ENCODE peak calls at places on chromosomes 12 and 14, in four cellular contexts. T is breast epithelium, G is tibial nerve, F is A549. R is an unnamed sample.

GRCh38 chr14:94334837-94335236 is 11.7 kb upstream of the SERPINA6 start:
- DNase-seq in T (no peak), G (no peak), F (no peak), R (no peak)

GRCh38 chr12:130334937-130335336 is 2.8 kb upstream of the PIWIL1 start:
- DNase-seq in T (no peak), G (no peak), F (no peak), R (no peak)

GRCh38 chr14:92144708-92145107 is 22.9 kb downstream of the CPSF2 start:
- DNase-seq in T (no peak), G (no peak), F (no peak), R (no peak)

GRCh38 chr12:32650508-32650907 is 28.6 kb upstream of the DNM1L start:
- DNase-seq in T (no peak), G (no peak), F (no peak), R (no peak)

GRCh38 chr14:95421741-95422140 is 94.7 kb downstream of the SYNE3 start:
- DNase-seq in T (no peak), G (no peak), F (no peak), R (no peak)

GRCh38 chr12:132014092-132014914 is 64.6 kb downstream of the EP400 start:
- DNase-seq in T (no peak), G (no peak), F (no peak), R (no peak)

GRCh38 chr12:31355747-31356107 is 29.8 kb upstream of the SINHCAF start:
- DNase-seq in T (no peak), G (no peak), F (no peak), R (no peak)

GRCh38 chr12:79983492-79983891 is 48.6 kb upstream of the PPP1R12A start:
- DNase-seq in T (no peak), G (no peak), F (no peak), R (no peak)

GRCh38 chr14:64727551-64728071 is 23.4 kb downstream of the PLEKHG3 start:
- DNase-seq in T (no peak), G (no peak), F (no peak), R (peak)

GRCh38 chr14:89959853-89960493 is 4.2 kb downstream of the TDP1 start:
- DNase-seq in T (no peak), G (no peak), F (no peak), R (no peak)

GRCh38 chr12:6384499-6385436 is 806 bp downstream of the LTBR start:
- DNase-seq in T (no peak), G (no peak), F (no peak), R (no peak)

GRCh38 chr14:93230539-93230938 is 23.5 kb downstream of the UBR7 start:
- DNase-seq in T (no peak), G (no peak), F (no peak), R (no peak)

GRCh38 chr12:130862161-130862560 is 9.7 kb upstream of the RAN start:
- DNase-seq in T (no peak), G (no peak), F (no peak), R (no peak)

GRCh38 chr12:4855121-4855924 is 54.4 kb upstream of the KCNA1 start:
- DNase-seq in T (peak), G (no peak), F (peak), R (peak)

GRCh38 chr14:65496178-65496993 is 83.9 kb downstream of the FUT8 start:
- DNase-seq in T (no peak), G (no peak), F (no peak), R (no peak)

GRCh38 chr14:58270628-58271027 is 26.0 kb downstream of the PSMA3 start:
- DNase-seq in T (no peak), G (no peak), F (no peak), R (no peak)

GRCh38 chr14:66330218-66330617 is 156.0 kb upstream of the CCDC196 start:
- DNase-seq in T (no peak), G (no peak), F (no peak), R (no peak)

GRCh38 chr14:24179294-24179960 is 7.5 kb downstream of the REC8 start:
- DNase-seq in T (no peak), G (no peak), F (no peak), R (no peak)

GRCh38 chr12:93622485-93622884 is 50.0 kb downstream of the SOCS2 start:
- DNase-seq in T (no peak), G (no peak), F (no peak), R (no peak)

GRCh38 chr14:74977164-74977900 is 21.9 kb upstream of the PGF start:
- DNase-seq in T (no peak), G (no peak), F (no peak), R (no peak)

GRCh38 chr14:104091061-104091926 is 5.8 kb downstream of the ASPG start:
- DNase-seq in T (no peak), G (no peak), F (no peak), R (no peak)

GRCh38 chr12:106285993-106286392 is 16.5 kb upstream of the TCP11L2 start:
- DNase-seq in T (no peak), G (no peak), F (no peak), R (no peak)

GRCh38 chr14:72686101-72686500 is 207.8 kb downstream of the DPF3 start:
- DNase-seq in T (no peak), G (no peak), F (no peak), R (no peak)

GRCh38 chr12:58367041-58367440 is 425.7 kb downstream of the ATP23 start:
- DNase-seq in T (no peak), G (no peak), F (no peak), R (no peak)

GRCh38 chr14:64918216-64918615 is 4.0 kb downstream of the CHURC1 start:
- DNase-seq in T (no peak), G (no peak), F (no peak), R (no peak)

GRCh38 chr12:20476551-20476950 is 108.2 kb downstream of the PDE3A start:
- DNase-seq in T (no peak), G (no peak), F (no peak), R (no peak)

GRCh38 chr12:78680596-78680995 is 184.0 kb upstream of the SYT1 start:
- DNase-seq in T (no peak), G (no peak), F (no peak), R (no peak)

GRCh38 chr12:81288651-81289050 is 210.8 kb downstream of the ACSS3 start:
- DNase-seq in T (no peak), G (no peak), F (no peak), R (no peak)

GRCh38 chr12:57992001-57992400 is 50.6 kb downstream of the ATP23 start:
- DNase-seq in T (no peak), G (no peak), F (no peak), R (no peak)

GRCh38 chr12:32070370-32070769 is 36.3 kb upstream of the BICD1 start:
- DNase-seq in T (no peak), G (no peak), F (no peak), R (no peak)

GRCh38 chr12:10395390-10395998 is 5.7 kb upstream of the KLRK1 start:
- DNase-seq in T (peak), G (no peak), F (peak), R (peak)

GRCh38 chr14:95237121-95237876 is 80.0 kb upstream of the DICER1 start:
- DNase-seq in T (no peak), G (peak), F (no peak), R (no peak)

GRCh38 chr14:100165376-100165775 is 5.9 kb upstream of the DEGS2 start:
- DNase-seq in T (no peak), G (no peak), F (no peak), R (no peak)

GRCh38 chr14:99968156-99968920 is 96.9 kb upstream of the EVL start:
- DNase-seq in T (no peak), G (no peak), F (no peak), R (no peak)

GRCh38 chr12:42638697-42639096 is 49.2 kb upstream of the PRICKLE1 start:
- DNase-seq in T (no peak), G (no peak), F (no peak), R (no peak)

DNA sequence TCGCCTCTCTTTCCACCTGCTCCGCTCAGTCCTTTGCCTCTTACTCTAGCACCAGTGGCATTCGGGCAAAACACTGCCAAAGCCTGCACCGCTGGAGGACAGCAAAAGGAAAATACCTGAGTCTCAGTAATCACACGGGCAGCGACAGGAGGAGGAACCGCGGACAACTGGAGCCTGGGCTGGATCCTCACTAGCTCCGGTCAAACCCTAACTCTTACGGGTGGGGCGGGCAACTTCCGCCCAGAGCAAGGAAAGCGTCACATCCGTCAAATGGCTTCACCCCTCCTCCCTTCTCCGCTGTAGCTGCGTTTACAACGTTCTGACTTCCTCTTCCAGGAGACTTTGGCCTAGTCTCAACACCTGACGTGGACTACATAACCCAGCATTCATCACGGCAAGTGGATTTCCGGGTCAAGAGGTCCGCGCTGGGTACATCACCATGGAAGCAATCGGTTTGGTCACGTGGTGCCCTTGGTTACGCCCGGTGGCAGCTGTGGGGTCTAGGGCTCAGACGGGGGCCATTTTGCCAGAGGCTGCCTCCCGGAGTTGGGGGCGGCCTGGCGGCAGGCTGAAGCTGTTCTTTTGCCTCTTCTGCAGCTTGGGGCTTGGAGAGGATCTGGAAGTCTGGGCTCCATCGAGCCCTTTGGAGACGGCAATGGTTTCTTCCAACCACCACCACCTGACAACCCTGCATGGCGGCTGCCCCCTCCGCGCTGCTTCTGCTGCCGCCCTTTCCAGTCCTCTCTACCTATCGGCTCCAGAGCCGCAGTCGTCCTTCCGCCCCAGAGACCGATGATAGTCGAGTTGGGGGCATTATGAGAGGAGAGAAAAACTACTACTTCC is at the start of the genes KLHL28 and TOGARAM1:
- DNase-seq in T (peak), G (peak), F (peak), R (peak)
- TF ChIP-seq POLR2A in T (peak), G (peak), F (peak), R (no peak)

DNA sequence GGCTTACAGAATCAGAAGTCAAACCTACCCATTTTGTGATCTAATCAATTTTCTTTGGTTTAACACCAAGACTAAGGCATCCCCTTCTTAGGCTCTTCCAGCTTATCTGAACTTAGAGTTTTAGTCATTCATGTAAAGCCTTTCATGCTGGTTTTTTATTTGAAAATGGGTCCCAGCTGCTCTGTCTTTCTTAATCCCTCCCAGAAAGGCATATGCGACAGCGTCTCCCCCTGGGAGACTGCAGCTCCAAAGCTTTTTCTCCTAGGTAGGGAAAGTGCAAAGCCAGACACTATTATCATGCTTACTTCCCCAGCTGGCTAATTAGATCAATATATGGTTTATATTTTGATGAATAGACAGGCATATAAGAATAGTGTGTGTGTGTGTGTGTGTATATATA is 96.6 kb upstream of the E2F7 start:
- DNase-seq in T (no peak), G (no peak), F (no peak), R (no peak)
- H3K4me3 ChIP-seq in T (no peak), G (no peak), F (no peak), R (no peak)

DNA sequence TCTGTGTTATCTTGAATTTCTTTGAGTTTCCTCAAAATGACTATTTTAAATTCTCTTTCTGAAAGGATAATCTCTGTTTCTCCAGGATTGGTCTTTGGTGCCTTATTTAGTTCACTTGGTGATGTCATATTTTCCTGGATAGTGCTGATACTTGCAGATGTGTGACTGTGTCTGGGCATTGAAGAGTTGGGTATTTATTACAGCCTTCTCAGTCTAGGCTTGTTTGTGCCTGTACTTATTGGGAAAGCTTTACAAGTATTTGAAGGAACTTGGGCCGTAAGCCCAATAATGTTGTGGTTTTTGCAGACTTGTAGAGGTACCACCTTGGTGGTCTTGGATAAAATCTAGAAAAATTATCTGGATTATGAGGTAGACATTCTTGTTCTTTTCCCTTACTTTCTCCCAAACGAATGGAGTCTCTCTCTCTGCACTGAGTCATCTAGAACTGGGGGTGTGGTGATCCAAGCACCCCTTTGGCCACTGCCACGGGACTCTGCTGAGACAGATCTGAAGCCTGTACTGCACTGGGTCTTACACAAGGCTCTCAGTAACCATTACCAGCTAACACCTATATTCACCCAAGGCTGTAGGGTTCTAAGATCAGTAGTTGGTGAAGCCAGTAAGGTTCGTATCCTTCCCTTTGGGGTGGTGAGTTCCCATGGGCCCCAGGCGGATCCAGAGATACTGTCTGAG is 703.7 kb upstream of the MGAT4C start:
- DNase-seq in T (no peak), G (no peak), F (no peak), R (no peak)
- TF ChIP-seq CTCF in T (no peak), G (no peak), F (no peak), R (no peak)

GRCh38 chr12:29743801-29744200 is 39.9 kb downstream of the TMTC1 start:
- DNase-seq in T (no peak), G (no peak), F (no peak), R (no peak)
- TF ChIP-seq POLR2A in T (no peak), G (no peak), F (no peak), R (no peak)

GRCh38 chr12:52514471-52515318 is 5.5 kb downstream of the KRT5 start:
- DNase-seq in T (peak), G (no peak), F (no peak), R (peak)

GRCh38 chr12:52517005-52517835 is 3.0 kb downstream of the KRT5 start:
- DNase-seq in T (peak), G (no peak), F (no peak), R (peak)

GRCh38 chr12:52515927-52516831 is 4.0 kb downstream of the KRT5 start:
- DNase-seq in T (peak), G (no peak), F (no peak), R (peak)

GRCh38 chr12:52513736-52514135 is 6.5 kb downstream of the KRT5 start:
- DNase-seq in T (peak), G (no peak), F (no peak), R (peak)

DNA sequence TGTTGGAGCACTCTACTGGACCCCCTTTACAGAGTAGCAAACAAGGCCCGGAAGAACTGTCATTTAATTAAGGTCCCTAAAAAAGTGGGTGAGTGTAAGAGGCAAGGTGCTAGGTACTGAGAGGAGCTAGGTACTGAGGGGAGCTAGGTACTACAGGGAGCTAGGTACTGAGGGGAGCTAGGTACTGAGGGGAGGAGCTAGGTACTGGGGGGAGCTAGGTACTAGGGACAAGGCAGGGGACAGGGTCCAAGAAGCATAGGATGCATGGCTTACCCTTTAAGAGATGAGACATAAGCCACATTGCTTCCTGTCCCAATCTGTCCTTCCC is 4.9 kb downstream of the KRT5 start:
- DNase-seq in T (no peak), G (no peak), F (no peak), R (peak)
- H3K4me3 ChIP-seq in T (peak), G (no peak), F (no peak), R (no peak)

GRCh38 chr12:98740751-98741150 is 95.7 kb downstream of the APAF1 start:
- DNase-seq in T (no peak), G (no peak), F (no peak), R (no peak)
- TF ChIP-seq CTCF in T (no peak), G (no peak), F (no peak), R (no peak)

GRCh38 chr12:124914392-124915248 is at the start of gene UBC:
- DNase-seq in T (peak), G (peak), F (no peak), R (peak)

GRCh38 chr12:124910561-124911478 is 3.6 kb downstream of the UBC start:
- DNase-seq in T (no peak), G (no peak), F (no peak), R (no peak)

GRCh38 chr12:124913474-124914391 is 717 bp downstream of the UBC start:
- DNase-seq in T (peak), G (peak), F (no peak), R (peak)

GRCh38 chr12:124906606-124907261 is 7.7 kb downstream of the UBC start:
- DNase-seq in T (peak), G (peak), F (peak), R (peak)

GRCh38 chr12:124909831-124910560 is 4.5 kb downstream of the UBC start:
- DNase-seq in T (no peak), G (no peak), F (no peak), R (no peak)
- TF ChIP-seq POLR2A in T (peak), G (no peak), F (peak), R (no peak)